ENCODE peak calls at places on chromosome 11, in eight cellular contexts. One of them, this sample, is unnamed.

GRCh38 chr11:10496296-10496936 is 41.4 kb downstream of the AMPD3 start:
- DNase-seq in ovary: no peak
- DNase-seq in fibroblast of mammary gland: no peak
- DNase-seq in fibroblast of the aortic adventitia: no peak
- DNase-seq in right lobe of liver: no peak
- DNase-seq in mucosa of descending colon: no peak
- DNase-seq in cardiac fibroblast: no peak
- DNase-seq in PC-3: no peak
- DNase-seq in this sample: no peak

GRCh38 chr11:32071811-32072210 is 19.1 kb upstream of the RCN1 start:
- DNase-seq in ovary: no peak
- DNase-seq in cardiac fibroblast: peak
- DNase-seq in PC-3: peak
- DNase-seq in fibroblast of mammary gland: peak
- DNase-seq in right lobe of liver: no peak
- DNase-seq in fibroblast of the aortic adventitia: peak
- DNase-seq in mucosa of descending colon: no peak
- DNase-seq in this sample: no peak

GRCh38 chr11:61999141-61999975 is 31.9 kb upstream of the FTH1 start:
- DNase-seq in fibroblast of mammary gland: peak
- DNase-seq in cardiac fibroblast: peak
- DNase-seq in right lobe of liver: peak
- DNase-seq in PC-3: no peak
- DNase-seq in fibroblast of the aortic adventitia: no peak
- DNase-seq in ovary: no peak
- DNase-seq in mucosa of descending colon: no peak
- DNase-seq in this sample: peak

GRCh38 chr11:69931060-69931910 is 112.1 kb upstream of the FGF3 start:
- DNase-seq in fibroblast of the aortic adventitia: no peak
- DNase-seq in cardiac fibroblast: no peak
- DNase-seq in PC-3: no peak
- DNase-seq in ovary: no peak
- DNase-seq in mucosa of descending colon: no peak
- DNase-seq in fibroblast of mammary gland: no peak
- DNase-seq in right lobe of liver: no peak
- DNase-seq in this sample: peak

GRCh38 chr11:35271031-35271430 is 132.1 kb downstream of the CD44 start:
- DNase-seq in fibroblast of mammary gland: peak
- DNase-seq in right lobe of liver: no peak
- DNase-seq in fibroblast of the aortic adventitia: no peak
- DNase-seq in mucosa of descending colon: no peak
- DNase-seq in PC-3: no peak
- DNase-seq in ovary: no peak
- DNase-seq in cardiac fibroblast: no peak
- DNase-seq in this sample: no peak

GRCh38 chr11:94885581-94885980 is 87.8 kb downstream of the CWC15 start:
- DNase-seq in ovary: no peak
- DNase-seq in PC-3: peak
- DNase-seq in mucosa of descending colon: no peak
- DNase-seq in cardiac fibroblast: peak
- DNase-seq in fibroblast of mammary gland: no peak
- DNase-seq in right lobe of liver: no peak
- DNase-seq in fibroblast of the aortic adventitia: no peak
- DNase-seq in this sample: no peak

GRCh38 chr11:12248330-12248729 is 129.0 kb upstream of the PARVA start:
- DNase-seq in ovary: peak
- DNase-seq in cardiac fibroblast: no peak
- DNase-seq in right lobe of liver: peak
- DNase-seq in fibroblast of mammary gland: no peak
- DNase-seq in fibroblast of the aortic adventitia: peak
- DNase-seq in PC-3: peak
- DNase-seq in mucosa of descending colon: peak
- DNase-seq in this sample: peak

GRCh38 chr11:108368134-108368533 is 99.2 kb downstream of the C11orf65 start:
- DNase-seq in fibroblast of mammary gland: peak
- DNase-seq in cardiac fibroblast: peak
- DNase-seq in right lobe of liver: no peak
- DNase-seq in ovary: no peak
- DNase-seq in fibroblast of the aortic adventitia: peak
- DNase-seq in PC-3: peak
- DNase-seq in mucosa of descending colon: no peak
- DNase-seq in this sample: no peak

GRCh38 chr11:104164028-104164520 is at the start of gene PDGFD:
- DNase-seq in fibroblast of the aortic adventitia: peak
- DNase-seq in right lobe of liver: peak
- DNase-seq in fibroblast of mammary gland: peak
- DNase-seq in ovary: peak
- DNase-seq in mucosa of descending colon: peak
- DNase-seq in cardiac fibroblast: peak
- DNase-seq in PC-3: peak
- DNase-seq in this sample: peak

GRCh38 chr11:57244911-57245310 is 7.9 kb upstream of the APLNR start:
- DNase-seq in cardiac fibroblast: no peak
- DNase-seq in right lobe of liver: no peak
- DNase-seq in ovary: no peak
- DNase-seq in fibroblast of the aortic adventitia: no peak
- DNase-seq in fibroblast of mammary gland: no peak
- DNase-seq in PC-3: no peak
- DNase-seq in mucosa of descending colon: no peak
- DNase-seq in this sample: no peak

GRCh38 chr11:19567996-19568395 is 144.6 kb upstream of the NAV2 start:
- DNase-seq in mucosa of descending colon: no peak
- DNase-seq in right lobe of liver: no peak
- DNase-seq in PC-3: no peak
- DNase-seq in ovary: no peak
- DNase-seq in fibroblast of the aortic adventitia: no peak
- DNase-seq in fibroblast of mammary gland: no peak
- DNase-seq in cardiac fibroblast: no peak
- DNase-seq in this sample: no peak

GRCh38 chr11:10076458-10077141 is 217.4 kb downstream of the SBF2 start:
- DNase-seq in PC-3: peak
- DNase-seq in fibroblast of mammary gland: peak
- DNase-seq in cardiac fibroblast: peak
- DNase-seq in ovary: no peak
- DNase-seq in right lobe of liver: peak
- DNase-seq in mucosa of descending colon: peak
- DNase-seq in fibroblast of the aortic adventitia: peak
- DNase-seq in this sample: no peak

GRCh38 chr11:121672630-121673487 is 220.1 kb upstream of the SORL1-AS1 start:
- DNase-seq in right lobe of liver: no peak
- DNase-seq in PC-3: no peak
- DNase-seq in cardiac fibroblast: peak
- DNase-seq in fibroblast of mammary gland: peak
- DNase-seq in fibroblast of the aortic adventitia: peak
- DNase-seq in mucosa of descending colon: no peak
- DNase-seq in ovary: no peak
- DNase-seq in this sample: no peak

GRCh38 chr11:728901-729491 is 18.3 kb upstream of the TALDO1 start:
- DNase-seq in right lobe of liver: peak
- DNase-seq in ovary: no peak
- DNase-seq in cardiac fibroblast: no peak
- DNase-seq in mucosa of descending colon: no peak
- DNase-seq in PC-3: no peak
- DNase-seq in fibroblast of the aortic adventitia: no peak
- DNase-seq in fibroblast of mammary gland: no peak
- DNase-seq in this sample: no peak

GRCh38 chr11:15590131-15590530 is 475.4 kb downstream of the INSC start:
- DNase-seq in mucosa of descending colon: no peak
- DNase-seq in fibroblast of the aortic adventitia: peak
- DNase-seq in ovary: no peak
- DNase-seq in PC-3: no peak
- DNase-seq in cardiac fibroblast: no peak
- DNase-seq in fibroblast of mammary gland: peak
- DNase-seq in right lobe of liver: no peak
- DNase-seq in this sample: no peak

GRCh38 chr11:126698576-126698975 is 302.0 kb downstream of the KIRREL3 start:
- DNase-seq in cardiac fibroblast: no peak
- DNase-seq in mucosa of descending colon: no peak
- DNase-seq in fibroblast of mammary gland: no peak
- DNase-seq in PC-3: no peak
- DNase-seq in fibroblast of the aortic adventitia: no peak
- DNase-seq in right lobe of liver: no peak
- DNase-seq in ovary: no peak
- DNase-seq in this sample: no peak

GRCh38 chr11:11810764-11811726 is 30.7 kb upstream of the USP47 start:
- DNase-seq in cardiac fibroblast: no peak
- DNase-seq in ovary: no peak
- DNase-seq in right lobe of liver: no peak
- DNase-seq in PC-3: no peak
- DNase-seq in fibroblast of mammary gland: no peak
- DNase-seq in fibroblast of the aortic adventitia: no peak
- DNase-seq in mucosa of descending colon: no peak
- DNase-seq in this sample: peak

GRCh38 chr11:114077482-114078305 is 18.2 kb downstream of the ZBTB16 start:
- DNase-seq in ovary: no peak
- DNase-seq in mucosa of descending colon: no peak
- DNase-seq in right lobe of liver: no peak
- DNase-seq in cardiac fibroblast: no peak
- DNase-seq in PC-3: no peak
- DNase-seq in fibroblast of mammary gland: no peak
- DNase-seq in fibroblast of the aortic adventitia: no peak
- DNase-seq in this sample: no peak
- H3K4me3 ChIP-seq in ovary: no peak
- H3K4me3 ChIP-seq in mucosa of descending colon: no peak
- H3K4me3 ChIP-seq in right lobe of liver: no peak
- H3K4me3 ChIP-seq in cardiac fibroblast: no peak
- H3K4me3 ChIP-seq in PC-3: no peak
- H3K4me3 ChIP-seq in fibroblast of mammary gland: no peak
- H3K4me3 ChIP-seq in fibroblast of the aortic adventitia: no peak
- H3K4me3 ChIP-seq in this sample: no peak

GRCh38 chr11:118152552-118153471 is at the start of gene SCN4B:
- DNase-seq in mucosa of descending colon: peak
- DNase-seq in cardiac fibroblast: peak
- DNase-seq in PC-3: peak
- DNase-seq in ovary: peak
- DNase-seq in right lobe of liver: no peak
- DNase-seq in fibroblast of mammary gland: peak
- DNase-seq in fibroblast of the aortic adventitia: peak
- DNase-seq in this sample: peak

GRCh38 chr11:118153976-118154375 is 1.4 kb upstream of the SCN4B start:
- DNase-seq in ovary: no peak
- DNase-seq in fibroblast of mammary gland: no peak
- DNase-seq in cardiac fibroblast: no peak
- DNase-seq in fibroblast of the aortic adventitia: no peak
- DNase-seq in right lobe of liver: no peak
- DNase-seq in mucosa of descending colon: no peak
- DNase-seq in PC-3: no peak
- DNase-seq in this sample: no peak

GRCh38 chr11:118152020-118152551 is 537 bp downstream of the SCN4B start:
- DNase-seq in ovary: no peak
- DNase-seq in cardiac fibroblast: no peak
- DNase-seq in fibroblast of the aortic adventitia: no peak
- DNase-seq in mucosa of descending colon: no peak
- DNase-seq in right lobe of liver: no peak
- DNase-seq in PC-3: no peak
- DNase-seq in fibroblast of mammary gland: no peak
- DNase-seq in this sample: no peak

GRCh38 chr11:118151421-118151820 is 1.2 kb downstream of the SCN4B start:
- DNase-seq in fibroblast of the aortic adventitia: no peak
- DNase-seq in right lobe of liver: no peak
- DNase-seq in ovary: no peak
- DNase-seq in cardiac fibroblast: no peak
- DNase-seq in PC-3: peak
- DNase-seq in fibroblast of mammary gland: no peak
- DNase-seq in mucosa of descending colon: no peak
- DNase-seq in this sample: no peak

DNA sequence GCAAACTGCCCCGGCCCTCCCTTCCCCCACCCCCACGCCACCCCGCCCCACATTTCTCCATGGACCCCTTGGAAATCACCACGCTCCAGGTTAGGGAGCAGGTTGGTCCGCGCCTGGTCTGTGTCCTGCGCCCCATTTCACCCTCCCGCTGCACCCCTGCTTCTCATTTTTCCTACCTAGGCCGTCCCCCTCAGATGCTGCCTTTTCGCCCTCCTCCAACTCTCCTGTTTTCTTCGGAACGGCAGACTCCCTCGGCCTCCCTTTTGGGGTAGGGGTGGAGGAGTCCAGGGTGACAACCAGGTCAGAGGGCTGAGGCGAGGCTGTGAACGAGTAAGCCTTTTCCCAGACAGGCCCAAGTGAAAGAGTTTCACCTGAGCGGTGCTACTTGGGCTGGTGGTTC is 893 bp upstream of the SCN4B start:
- DNase-seq in fibroblast of the aortic adventitia: no peak
- DNase-seq in PC-3: no peak
- DNase-seq in cardiac fibroblast: no peak
- DNase-seq in mucosa of descending colon: no peak
- DNase-seq in fibroblast of mammary gland: no peak
- DNase-seq in right lobe of liver: no peak
- DNase-seq in ovary: no peak
- DNase-seq in this sample: no peak
- H3K4me3 ChIP-seq in fibroblast of the aortic adventitia: no peak
- H3K4me3 ChIP-seq in PC-3: no peak
- H3K4me3 ChIP-seq in cardiac fibroblast: no peak
- H3K4me3 ChIP-seq in mucosa of descending colon: no peak
- H3K4me3 ChIP-seq in fibroblast of mammary gland: no peak
- H3K4me3 ChIP-seq in right lobe of liver: no peak
- H3K4me3 ChIP-seq in ovary: no peak
- H3K4me3 ChIP-seq in this sample: peak

GRCh38 chr11:84890706-84891105 is 736.4 kb downstream of the DLG2 start:
- DNase-seq in mucosa of descending colon: no peak
- DNase-seq in fibroblast of mammary gland: peak
- DNase-seq in fibroblast of the aortic adventitia: no peak
- DNase-seq in PC-3: no peak
- DNase-seq in right lobe of liver: no peak
- DNase-seq in ovary: no peak
- DNase-seq in cardiac fibroblast: peak
- DNase-seq in this sample: no peak
- H3K4me3 ChIP-seq in mucosa of descending colon: no peak
- H3K4me3 ChIP-seq in fibroblast of mammary gland: no peak
- H3K4me3 ChIP-seq in fibroblast of the aortic adventitia: no peak
- H3K4me3 ChIP-seq in PC-3: no peak
- H3K4me3 ChIP-seq in right lobe of liver: no peak
- H3K4me3 ChIP-seq in ovary: no peak
- H3K4me3 ChIP-seq in cardiac fibroblast: no peak
- H3K4me3 ChIP-seq in this sample: no peak

GRCh38 chr11:64864135-64864472 is 14.3 kb downstream of the EHD1 start:
- DNase-seq in PC-3: no peak
- DNase-seq in fibroblast of the aortic adventitia: no peak
- DNase-seq in right lobe of liver: peak
- DNase-seq in ovary: peak
- DNase-seq in fibroblast of mammary gland: no peak
- DNase-seq in cardiac fibroblast: no peak
- DNase-seq in mucosa of descending colon: no peak
- DNase-seq in this sample: no peak
- H3K4me3 ChIP-seq in PC-3: no peak
- H3K4me3 ChIP-seq in fibroblast of the aortic adventitia: peak
- H3K4me3 ChIP-seq in right lobe of liver: no peak
- H3K4me3 ChIP-seq in ovary: no peak
- H3K4me3 ChIP-seq in fibroblast of mammary gland: no peak
- H3K4me3 ChIP-seq in cardiac fibroblast: no peak
- H3K4me3 ChIP-seq in mucosa of descending colon: no peak
- H3K4me3 ChIP-seq in this sample: peak

This sample was measured in left lung.